ENCODE peak calls at places on chromosomes 12 and 14, in nine cellular contexts. D is fibroblast of lung, R is tibial nerve, M is cardiac muscle cell, Y is left ventricle myocardium inferior, O is pancreas, L is upper lobe of left lung, V is vagina, I is stomach. U is an unnamed sample.

GRCh38 chr14:83197271-83197670 is 1663.6 kb upstream of the SEL1L start:
- DNase-seq in V (no peak), M (no peak), Y (no peak), D (no peak), R (no peak), I (no peak), O (no peak), L (no peak), U (no peak)

GRCh38 chr12:42730286-42730685 is 140.7 kb upstream of the PRICKLE1 start:
- DNase-seq in O (no peak), L (no peak), M (peak; percentile 41), I (no peak), R (no peak), D (peak; percentile 64), Y (no peak), V (no peak), U (no peak)

GRCh38 chr12:113056631-113057488 is at the start of gene DTX1:
- DNase-seq in I (no peak), R (no peak), M (peak; percentile 21), D (peak; percentile 3), O (peak; percentile 69), V (no peak), L (peak; percentile 85), Y (peak; percentile 43), U (no peak)

GRCh38 chr12:117096643-117097042 is 2.6 kb downstream of the TESC start:
- DNase-seq in O (peak; percentile 50), Y (no peak), I (no peak), R (no peak), L (peak; percentile 30), V (no peak), M (no peak), D (no peak), U (no peak)

GRCh38 chr12:52321433-52321832 is 235 bp upstream of the KRT83 start:
- DNase-seq in L (peak; percentile 28), D (no peak), V (no peak), O (no peak), I (no peak), R (no peak), M (no peak), Y (no peak), U (no peak)

GRCh38 chr12:105562727-105563072 is 232.2 kb downstream of the C12orf75 start:
- DNase-seq in R (no peak), M (no peak), I (peak; percentile 29), V (no peak), D (no peak), L (no peak), O (no peak), Y (no peak), U (no peak)

GRCh38 chr14:70595443-70596185 is 4.8 kb downstream of the MED6 start:
- DNase-seq in Y (no peak), M (no peak), I (no peak), R (no peak), L (peak; percentile 13), O (peak; percentile 55), D (peak; percentile 18), V (no peak), U (no peak)

GRCh38 chr14:61380984-61381383 is 59.6 kb downstream of the PRKCH start:
- DNase-seq in O (no peak), M (no peak), V (no peak), Y (no peak), R (no peak), D (no peak), L (no peak), I (no peak), U (no peak)

GRCh38 chr12:128817115-128818015 is 6.4 kb downstream of the SLC15A4 start:
- DNase-seq in D (peak; percentile 88), L (no peak), O (no peak), R (no peak), M (peak; percentile 23), V (no peak), I (peak; percentile 41), Y (peak; percentile 72), U (no peak)

GRCh38 chr14:55846852-55847471 is 267.0 kb downstream of the KTN1 start:
- DNase-seq in O (no peak), Y (no peak), M (peak; percentile 66), D (peak; percentile 63), R (peak; percentile 68), L (no peak), V (no peak), I (no peak), U (no peak)

GRCh38 chr14:59283380-59283779 is 94.9 kb downstream of the DAAM1 start:
- DNase-seq in O (no peak), I (no peak), M (peak; percentile 52), R (no peak), V (no peak), L (no peak), Y (no peak), D (peak; percentile 73), U (no peak)

GRCh38 chr14:68929623-68930307 is 49.3 kb downstream of the ACTN1 start:
- DNase-seq in I (no peak), O (no peak), R (no peak), V (no peak), Y (no peak), L (peak; percentile 49), D (no peak), M (no peak), U (no peak)

GRCh38 chr12:49821375-49822287 is 6.6 kb downstream of the NCKAP5L start:
- DNase-seq in O (no peak), Y (no peak), R (no peak), D (no peak), I (no peak), L (no peak), M (no peak), V (no peak), U (no peak)

GRCh38 chr12:53759261-53759660 is 7.5 kb upstream of the CISTR start:
- DNase-seq in L (no peak), V (no peak), M (no peak), O (no peak), R (no peak), D (no peak), I (no peak), Y (no peak), U (no peak)
- H3K27me3 ChIP-seq in L (no peaks in the 10 kb centered on the region), V (no peaks in the 10 kb centered on the region), M (peaks cover 86% of the 10 kb centered on the region), O (no peaks in the 10 kb centered on the region), R (no peaks in the 10 kb centered on the region), D (peaks cover 41% of the 10 kb centered on the region), I (no peaks in the 10 kb centered on the region), Y (peaks cover 65% of the 10 kb centered on the region), U (peaks cover 2% of the 10 kb centered on the region)

GRCh38 chr12:124422142-124422569 is 127.3 kb downstream of the RFLNA start:
- DNase-seq in Y (no peak), D (no peak), V (no peak), M (no peak), O (peak; percentile 70), I (peak; percentile 77), R (no peak), L (peak; percentile 76), U (no peak)
- H3K4me3 ChIP-seq in Y (peak overlapping the region; percentile 53), D (no peak overlapping the region), V (peak overlapping the region; percentile 34), M (no peak overlapping the region), O (no peak overlapping the region), I (no peak overlapping the region), R (peak overlapping the region; percentile 41), L (peak overlapping the region; percentile 22), U (no peak overlapping the region)

GRCh38 chr12:78683626-78684025 is 180.9 kb upstream of the SYT1 start:
- DNase-seq in M (no peak), D (no peak), R (no peak), I (no peak), V (no peak), O (no peak), L (no peak), Y (no peak), U (no peak)

GRCh38 chr12:78684419-78684818 is 180.2 kb upstream of the SYT1 start:
- DNase-seq in I (no peak), O (no peak), M (no peak), R (no peak), V (no peak), D (no peak), L (no peak), Y (no peak), U (no peak)

GRCh38 chr12:78683031-78683430 is 181.5 kb upstream of the SYT1 start:
- DNase-seq in L (no peak), O (no peak), M (peak; percentile 11), V (no peak), Y (no peak), D (peak; percentile 64), I (no peak), R (no peak), U (no peak)

DNA sequence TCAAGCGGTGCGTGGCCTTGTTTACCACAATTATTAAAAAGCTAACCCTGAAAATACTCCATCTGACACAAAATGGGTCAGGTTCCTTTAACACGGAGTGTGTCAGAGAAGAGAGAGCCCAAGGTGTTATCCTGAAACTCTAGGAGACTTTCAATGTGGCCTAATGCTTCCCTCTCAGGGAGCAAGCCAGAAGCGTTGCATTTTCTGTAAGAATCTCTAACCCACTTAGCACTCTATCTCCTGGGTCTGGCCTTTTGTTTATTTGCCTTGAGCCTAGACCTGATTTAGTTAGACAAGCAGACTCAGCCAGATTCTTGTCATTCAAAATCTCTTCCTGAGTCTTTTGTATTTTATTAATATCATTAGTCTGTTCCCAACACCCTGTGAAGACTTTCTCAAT is 184.0 kb upstream of the SYT1 start:
- DNase-seq in R (no peak), L (no peak), M (no peak), V (no peak), O (no peak), I (no peak), Y (no peak), D (no peak), U (no peak)
- TF ChIP-seq CTCF in R (no peak), L (no peak), M (no peak), V (no peak), O (no peak), I (no peak), Y (no peak), D (no peak), U (no peak)

DNA sequence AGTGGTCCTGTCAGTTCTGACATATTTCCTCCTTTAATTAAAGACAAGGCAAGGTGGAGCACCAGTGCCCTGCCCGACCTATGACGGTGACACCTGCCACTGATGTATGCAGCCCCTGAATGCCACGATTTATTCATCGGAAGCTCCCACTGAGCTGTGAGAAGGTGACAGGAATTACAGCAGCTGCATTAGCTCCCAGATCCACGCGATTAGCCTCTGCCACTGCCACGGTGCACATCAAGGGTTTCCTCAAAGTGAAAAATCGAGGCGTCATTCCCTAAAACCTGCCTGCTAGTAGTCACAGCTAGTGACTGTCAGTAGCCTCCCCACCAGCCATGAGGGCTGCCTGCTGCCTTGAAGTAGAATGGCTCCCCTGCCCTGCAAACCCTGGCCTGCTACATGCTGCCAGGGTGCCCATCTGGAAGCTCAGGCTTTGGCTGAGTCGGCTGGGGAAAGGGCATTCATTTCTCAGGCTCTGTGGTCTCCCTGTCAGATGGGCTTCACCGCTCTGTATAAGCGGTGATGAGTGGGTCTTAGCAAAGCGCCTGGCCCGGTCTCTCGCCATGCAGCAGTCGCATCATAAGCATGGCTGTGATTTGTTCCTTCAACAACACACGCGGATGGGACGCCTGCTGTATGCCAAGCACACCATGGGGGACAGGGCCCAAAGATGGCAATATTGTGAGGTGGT is 8.2 kb upstream of the BCL11B start:
- DNase-seq in Y (no peak), R (no peak), O (no peak), L (no peak), V (peak; percentile 67), I (no peak), D (no peak), M (no peak), U (no peak)
- H3K27me3 ChIP-seq in Y (peaks cover 100% of the 10 kb centered on the region), R (no peaks in the 10 kb centered on the region), O (no peaks in the 10 kb centered on the region), L (no peaks in the 10 kb centered on the region), V (no peaks in the 10 kb centered on the region), I (no peaks in the 10 kb centered on the region), D (peaks cover 7% of the 10 kb centered on the region), M (peaks cover 39% of the 10 kb centered on the region), U (no peaks in the 10 kb centered on the region)

GRCh38 chr14:52268191-52269061 is 928 bp downstream of the PTGDR start:
- DNase-seq in R (no peak), O (peak; percentile 50), I (no peak), L (peak; percentile 85), Y (no peak), M (peak; percentile 49), V (no peak), D (peak; percentile 35), U (peak; percentile 25)
- H3K4me3 ChIP-seq in R (peak overlapping the region; percentile 57), O (no peak overlapping the region), I (peak overlapping the region; percentile 43), L (peak overlapping the region; percentile 55), Y (peak overlapping the region; percentile 71), M (peak overlapping the region; percentile 28), V (peak overlapping the region; percentile 47), D (peak overlapping the region; percentile 10), U (no peak overlapping the region)

U was measured in GM06990.